ENCODE peak calls at places on chromosomes 6 and 20, in six cellular contexts. One of them, this sample, is unnamed.
A peak's percentile ranks its signal among the peaks of the same experiment; 100 is the strongest.

GRCh38 chr20:2287504-2287903 is 8.3 kb upstream of the TGM3 start:
- DNase-seq in T-cell: no peak
- DNase-seq in T-helper 9 cell: no peak
- DNase-seq in dermis microvascular lymphatic vessel endothelial cell: no peak
- DNase-seq in fibroblast of pulmonary artery: no peak
- DNase-seq in pons: no peak
- DNase-seq in this sample: no peak

GRCh38 chr20:19094959-19095541 is 117.4 kb upstream of the SLC24A3 start:
- DNase-seq in T-cell: no peak
- DNase-seq in T-helper 9 cell: no peak
- DNase-seq in dermis microvascular lymphatic vessel endothelial cell: no peak
- DNase-seq in fibroblast of pulmonary artery: no peak
- DNase-seq in pons: no peak
- DNase-seq in this sample: no peak

GRCh38 chr6:136728976-136729515 is 63.2 kb downstream of the MAP3K5 start:
- DNase-seq in T-cell: no peak
- DNase-seq in T-helper 9 cell: no peak
- DNase-seq in dermis microvascular lymphatic vessel endothelial cell: no peak
- DNase-seq in fibroblast of pulmonary artery: no peak
- DNase-seq in pons: no peak
- DNase-seq in this sample: no peak

GRCh38 chr20:32993484-32994050 is 10.7 kb downstream of the SUN5 start:
- DNase-seq in T-cell: no peak
- DNase-seq in T-helper 9 cell: no peak
- DNase-seq in dermis microvascular lymphatic vessel endothelial cell: no peak
- DNase-seq in fibroblast of pulmonary artery: no peak
- DNase-seq in pons: no peak
- DNase-seq in this sample: no peak

GRCh38 chr6:81761197-81761596 is 8.7 kb upstream of the TENT5A start:
- DNase-seq in T-cell: no peak
- DNase-seq in T-helper 9 cell: no peak
- DNase-seq in dermis microvascular lymphatic vessel endothelial cell: peak; percentile 24
- DNase-seq in fibroblast of pulmonary artery: peak; percentile 35
- DNase-seq in pons: no peak
- DNase-seq in this sample: peak; percentile 72

GRCh38 chr6:42316390-42316970 is 98.8 kb upstream of the MRPS10 start:
- DNase-seq in T-cell: no peak
- DNase-seq in T-helper 9 cell: no peak
- DNase-seq in dermis microvascular lymphatic vessel endothelial cell: peak; percentile 10
- DNase-seq in fibroblast of pulmonary artery: peak; percentile 72
- DNase-seq in pons: peak; percentile 42
- DNase-seq in this sample: peak; percentile 73

GRCh38 chr20:61621381-61621780 is 369.3 kb downstream of the CDH4 start:
- DNase-seq in T-cell: no peak
- DNase-seq in T-helper 9 cell: no peak
- DNase-seq in dermis microvascular lymphatic vessel endothelial cell: no peak
- DNase-seq in fibroblast of pulmonary artery: no peak
- DNase-seq in pons: peak; percentile 41
- DNase-seq in this sample: no peak

GRCh38 chr6:106520711-106521367 is 108.5 kb downstream of the RTN4IP1 start:
- DNase-seq in T-cell: peak; percentile 82
- DNase-seq in T-helper 9 cell: peak; percentile 65
- DNase-seq in dermis microvascular lymphatic vessel endothelial cell: no peak
- DNase-seq in fibroblast of pulmonary artery: no peak
- DNase-seq in pons: no peak
- DNase-seq in this sample: no peak

GRCh38 chr6:164344801-164345291 is 930.3 kb downstream of the QKI start:
- DNase-seq in T-cell: no peak
- DNase-seq in T-helper 9 cell: no peak
- DNase-seq in dermis microvascular lymphatic vessel endothelial cell: no peak
- DNase-seq in fibroblast of pulmonary artery: peak; percentile 9
- DNase-seq in pons: peak; percentile 52
- DNase-seq in this sample: no peak

GRCh38 chr6:141552463-141552862 is 580.3 kb upstream of the GJE1 start:
- DNase-seq in T-cell: no peak
- DNase-seq in T-helper 9 cell: no peak
- DNase-seq in dermis microvascular lymphatic vessel endothelial cell: peak; percentile 99
- DNase-seq in fibroblast of pulmonary artery: peak; percentile 92
- DNase-seq in pons: no peak
- DNase-seq in this sample: peak; percentile 97

GRCh38 chr20:61738601-61739069 is 327.0 kb downstream of the TAF4 start:
- DNase-seq in T-cell: no peak
- DNase-seq in T-helper 9 cell: no peak
- DNase-seq in dermis microvascular lymphatic vessel endothelial cell: no peak
- DNase-seq in fibroblast of pulmonary artery: no peak
- DNase-seq in pons: no peak
- DNase-seq in this sample: no peak

GRCh38 chr20:51587145-51587544 is 44.6 kb upstream of the NFATC2 start:
- DNase-seq in T-cell: no peak
- DNase-seq in T-helper 9 cell: no peak
- DNase-seq in dermis microvascular lymphatic vessel endothelial cell: no peak
- DNase-seq in fibroblast of pulmonary artery: no peak
- DNase-seq in pons: no peak
- DNase-seq in this sample: no peak

GRCh38 chr6:106114492-106114891 is 28.4 kb downstream of the PRDM1 start:
- DNase-seq in T-cell: no peak
- DNase-seq in T-helper 9 cell: no peak
- DNase-seq in dermis microvascular lymphatic vessel endothelial cell: no peak
- DNase-seq in fibroblast of pulmonary artery: no peak
- DNase-seq in pons: no peak
- DNase-seq in this sample: no peak

GRCh38 chr20:22431419-22431818 is 153.0 kb downstream of the FOXA2 start:
- DNase-seq in T-cell: no peak
- DNase-seq in T-helper 9 cell: no peak
- DNase-seq in dermis microvascular lymphatic vessel endothelial cell: no peak
- DNase-seq in fibroblast of pulmonary artery: no peak
- DNase-seq in pons: no peak
- DNase-seq in this sample: no peak

This sample was measured in iris pigment epithelial cell.